ENCODE peak calls at places on chromosomes 11 and 22, in nine cellular contexts. X is stomach; N is T follicular helper cell; W is stimulated activated CD8-positive, alpha-beta memory T cell treated with anti-CD3 and anti-CD28 coated beads, Interleukin-2, amount 100 ng/mL, for 1 hour; R is PC-3; Q is Peyer's patch; V is GM03348; K is AML-193; C is HEK293T. T is an unnamed sample.
A peak's percentile ranks its signal among the peaks of the same experiment; 100 is the strongest.

GRCh38 chr11:65525659-65526480 is 987 bp downstream of the SCYL1 start:
- DNase-seq in X (no peak), N (no peak), W (no peak), R (no peak), Q (no peak), V (no peak), K (no peak), C (no peak), T (no peak)

GRCh38 chr11:120336641-120337132 is 474 bp downstream of the ARHGEF12 start:
- DNase-seq in X (no peak), N (no peak), W (peak; percentile 0), R (peak; percentile 43), Q (peak; percentile 62), V (peak; percentile 79), K (no peak), C (peak; percentile 56), T (no peak)

GRCh38 chr11:92383430-92383829 is 158.8 kb downstream of the FAT3 start:
- DNase-seq in X (no peak), N (no peak), W (no peak), R (peak; percentile 82), Q (no peak), V (peak; percentile 55), K (no peak), C (no peak), T (peak; percentile 13)

GRCh38 chr22:25060522-25061071 is 108.1 kb downstream of the KIAA1671 start:
- DNase-seq in X (no peak), N (no peak), W (no peak), R (no peak), Q (no peak), V (no peak), K (no peak), C (no peak), T (no peak)

GRCh38 chr22:47836957-47837356 is 1074.5 kb downstream of the TBC1D22A start:
- DNase-seq in X (no peak), N (no peak), W (no peak), R (peak; percentile 80), Q (no peak), V (no peak), K (no peak), C (no peak), T (peak; percentile 0)

GRCh38 chr22:40044870-40045834 is 50.4 kb downstream of the FAM83F start:
- DNase-seq in X (peak; percentile 56), N (peak; percentile 67), W (peak; percentile 56), R (peak; percentile 30), Q (peak; percentile 90), V (peak; percentile 67), K (no peak), C (peak; percentile 66), T (peak; percentile 79)

GRCh38 chr11:35168606-35169200 is 29.7 kb downstream of the CD44 start:
- DNase-seq in X (no peak), N (no peak), W (no peak), R (no peak), Q (no peak), V (no peak), K (no peak), C (no peak), T (no peak)

GRCh38 chr11:45918331-45918941 is 759 bp upstream of the PEX16 start:
- DNase-seq in X (peak; percentile 87), N (peak; percentile 36), W (no peak), R (peak; percentile 70), Q (peak; percentile 92), V (peak; percentile 96), K (peak; percentile 59), C (peak; percentile 83), T (peak; percentile 80)

GRCh38 chr11:537622-538430 is 499 bp downstream of the LRRC56 start:
- DNase-seq in X (no peak), N (no peak), W (no peak), R (no peak), Q (no peak), V (no peak), K (no peak), C (no peak), T (no peak)

GRCh38 chr22:48757581-48757980 is 1070.1 kb downstream of the BRD1 start:
- DNase-seq in X (peak; percentile 14), N (no peak), W (no peak), R (no peak), Q (peak; percentile 34), V (no peak), K (no peak), C (no peak), T (no peak)